ENCODE peak calls at places on chromosomes 1 and 21, in eight cellular contexts. B, Y, E, D, A, T, Q and L are unnamed samples.

GRCh38 chr1:147840909-147841308 is 61.7 kb upstream of the GJA8 start:
- DNase-seq in B (no peak), Y (no peak), E (no peak), D (no peak), A (no peak), T (no peak), Q (no peak), L (no peak)

GRCh38 chr1:90761781-90762589 is 44.9 kb upstream of the BARHL2 start:
- DNase-seq in B (no peak), Y (no peak), E (no peak), D (no peak), A (no peak), T (no peak), Q (no peak), L (peak)

GRCh38 chr1:87291107-87291506 is 37.6 kb upstream of the LMO4 start:
- DNase-seq in B (no peak), Y (no peak), E (no peak), D (no peak), A (no peak), T (no peak), Q (no peak), L (no peak)

GRCh38 chr21:41112740-41113692 is 54.9 kb upstream of the BACE2 start:
- DNase-seq in B (peak), Y (no peak), E (no peak), D (no peak), A (no peak), T (no peak), Q (no peak), L (no peak)

GRCh38 chr1:1332031-1332755 is 1.1 kb downstream of the TAS1R3 start:
- DNase-seq in B (no peak), Y (no peak), E (no peak), D (no peak), A (no peak), T (no peak), Q (no peak), L (no peak)

GRCh38 chr1:234564035-234565029 is 45.6 kb downstream of the IRF2BP2 start:
- DNase-seq in B (no peak), Y (no peak), E (no peak), D (no peak), A (no peak), T (no peak), Q (no peak), L (no peak)

GRCh38 chr21:44289381-44290010 is 3.8 kb downstream of the AIRE start:
- DNase-seq in B (no peak), Y (no peak), E (no peak), D (no peak), A (no peak), T (no peak), Q (no peak), L (no peak)

GRCh38 chr1:67355745-67356424 is 48.2 kb downstream of the IL12RB2 start:
- DNase-seq in B (no peak), Y (no peak), E (no peak), D (no peak), A (no peak), T (no peak), Q (no peak), L (peak)

GRCh38 chr1:10843697-10844096 is 47.3 kb upstream of the CASZ1 start:
- DNase-seq in B (no peak), Y (no peak), E (no peak), D (no peak), A (no peak), T (no peak), Q (no peak), L (no peak)

GRCh38 chr1:228228601-228229074 is 20.8 kb downstream of the OBSCN start:
- DNase-seq in B (no peak), Y (no peak), E (no peak), D (no peak), A (no peak), T (no peak), Q (no peak), L (no peak)

GRCh38 chr1:215777370-215777925 is 210.3 kb downstream of the KCTD3 start:
- DNase-seq in B (no peak), Y (no peak), E (no peak), D (no peak), A (no peak), T (no peak), Q (no peak), L (no peak)

GRCh38 chr1:206935491-206936067 is 10.7 kb downstream of the PIGR start:
- DNase-seq in B (no peak), Y (no peak), E (peak), D (no peak), A (peak), T (peak), Q (no peak), L (no peak)

GRCh38 chr1:43258370-43258769 is 11.4 kb upstream of the TMEM125 start:
- DNase-seq in B (no peak), Y (no peak), E (no peak), D (no peak), A (no peak), T (no peak), Q (no peak), L (no peak)

GRCh38 chr1:214700381-214700780 is 97.4 kb downstream of the CENPF start:
- DNase-seq in B (no peak), Y (no peak), E (no peak), D (no peak), A (no peak), T (no peak), Q (no peak), L (no peak)

GRCh38 chr1:160419150-160419837 is 18.9 kb downstream of the VANGL2 start:
- DNase-seq in B (no peak), Y (no peak), E (no peak), D (no peak), A (no peak), T (no peak), Q (no peak), L (no peak)